ENCODE peak calls at places on chromosome 6, in six cellular contexts. One of them, this sample, is unnamed.

GRCh38 chr6:157629220-157629619 is 193.8 kb upstream of the SNX9 start:
- DNase-seq in CD8-positive, alpha-beta T cell: no peak
- DNase-seq in left ventricle myocardium inferior: no peak
- DNase-seq in aorta: peak; percentile 27
- DNase-seq in CD4-positive, alpha-beta T cell: no peak
- DNase-seq in H9: no peak
- DNase-seq in this sample: no peak

GRCh38 chr6:163946437-163946836 is 531.9 kb downstream of the QKI start:
- DNase-seq in H9: no peak
- DNase-seq in left ventricle myocardium inferior: no peak
- DNase-seq in aorta: no peak
- DNase-seq in CD8-positive, alpha-beta T cell: no peak
- DNase-seq in CD4-positive, alpha-beta T cell: no peak
- DNase-seq in this sample: no peak

GRCh38 chr6:22596011-22596410 is 26.6 kb downstream of the HDGFL1 start:
- DNase-seq in left ventricle myocardium inferior: no peak
- DNase-seq in CD4-positive, alpha-beta T cell: no peak
- DNase-seq in CD8-positive, alpha-beta T cell: no peak
- DNase-seq in aorta: no peak
- DNase-seq in H9: no peak
- DNase-seq in this sample: no peak

GRCh38 chr6:11595903-11596302 is 58.4 kb downstream of the TMEM170B start:
- DNase-seq in CD4-positive, alpha-beta T cell: no peak
- DNase-seq in H9: no peak
- DNase-seq in CD8-positive, alpha-beta T cell: no peak
- DNase-seq in aorta: no peak
- DNase-seq in left ventricle myocardium inferior: no peak
- DNase-seq in this sample: no peak

GRCh38 chr6:11727995-11728961 is 50.3 kb downstream of the ADTRP start:
- DNase-seq in CD4-positive, alpha-beta T cell: peak; percentile 52
- DNase-seq in left ventricle myocardium inferior: no peak
- DNase-seq in aorta: no peak
- DNase-seq in H9: no peak
- DNase-seq in CD8-positive, alpha-beta T cell: no peak
- DNase-seq in this sample: no peak

GRCh38 chr6:136669299-136669699 is 119.1 kb upstream of the MAP7 start:
- DNase-seq in left ventricle myocardium inferior: no peak
- DNase-seq in aorta: no peak
- DNase-seq in CD8-positive, alpha-beta T cell: no peak
- DNase-seq in CD4-positive, alpha-beta T cell: no peak
- DNase-seq in H9: no peak
- DNase-seq in this sample: no peak

GRCh38 chr6:138226701-138227315 is 8.5 kb upstream of the PBOV1 start:
- DNase-seq in aorta: no peak
- DNase-seq in H9: no peak
- DNase-seq in left ventricle myocardium inferior: no peak
- DNase-seq in CD8-positive, alpha-beta T cell: no peak
- DNase-seq in CD4-positive, alpha-beta T cell: no peak
- DNase-seq in this sample: no peak

GRCh38 chr6:15501806-15502450 is 160.9 kb downstream of the DTNBP1 start:
- DNase-seq in CD8-positive, alpha-beta T cell: no peak
- DNase-seq in H9: no peak
- DNase-seq in left ventricle myocardium inferior: peak; percentile 55
- DNase-seq in aorta: peak; percentile 76
- DNase-seq in CD4-positive, alpha-beta T cell: no peak
- DNase-seq in this sample: no peak

GRCh38 chr6:111776236-111777189 is 96.7 kb downstream of the FYN start:
- DNase-seq in CD8-positive, alpha-beta T cell: no peak
- DNase-seq in CD4-positive, alpha-beta T cell: no peak
- DNase-seq in left ventricle myocardium inferior: no peak
- DNase-seq in aorta: no peak
- DNase-seq in H9: no peak
- DNase-seq in this sample: no peak

GRCh38 chr6:10561566-10562088 is 40.5 kb downstream of the GCNT2 start:
- DNase-seq in CD4-positive, alpha-beta T cell: no peak
- DNase-seq in left ventricle myocardium inferior: no peak
- DNase-seq in CD8-positive, alpha-beta T cell: no peak
- DNase-seq in H9: no peak
- DNase-seq in aorta: no peak
- DNase-seq in this sample: no peak

GRCh38 chr6:7252390-7252789 is 60.6 kb downstream of the SSR1 start:
- DNase-seq in aorta: peak; percentile 60
- DNase-seq in CD8-positive, alpha-beta T cell: no peak
- DNase-seq in CD4-positive, alpha-beta T cell: no peak
- DNase-seq in left ventricle myocardium inferior: no peak
- DNase-seq in H9: no peak
- DNase-seq in this sample: no peak

GRCh38 chr6:116034327-116034726 is 26.4 kb downstream of the FRK start:
- DNase-seq in left ventricle myocardium inferior: no peak
- DNase-seq in CD8-positive, alpha-beta T cell: no peak
- DNase-seq in CD4-positive, alpha-beta T cell: no peak
- DNase-seq in H9: no peak
- DNase-seq in aorta: no peak
- DNase-seq in this sample: no peak

GRCh38 chr6:161168281-161168891 is 105.5 kb downstream of the AGPAT4 start:
- DNase-seq in left ventricle myocardium inferior: no peak
- DNase-seq in H9: peak; percentile 45
- DNase-seq in CD4-positive, alpha-beta T cell: no peak
- DNase-seq in CD8-positive, alpha-beta T cell: no peak
- DNase-seq in aorta: no peak
- DNase-seq in this sample: no peak

GRCh38 chr6:26199773-26200728 is 112.8 kb downstream of the HFE start:
- DNase-seq in left ventricle myocardium inferior: no peak
- DNase-seq in H9: no peak
- DNase-seq in CD8-positive, alpha-beta T cell: no peak
- DNase-seq in CD4-positive, alpha-beta T cell: no peak
- DNase-seq in aorta: no peak
- DNase-seq in this sample: no peak

GRCh38 chr6:106608080-106608668 is 21.1 kb downstream of the RTN4IP1 start:
- DNase-seq in left ventricle myocardium inferior: no peak
- DNase-seq in CD8-positive, alpha-beta T cell: no peak
- DNase-seq in H9: no peak
- DNase-seq in CD4-positive, alpha-beta T cell: no peak
- DNase-seq in aorta: no peak
- DNase-seq in this sample: no peak

GRCh38 chr6:15363523-15364400 is 117.9 kb downstream of the JARID2 start:
- DNase-seq in CD8-positive, alpha-beta T cell: no peak
- DNase-seq in H9: no peak
- DNase-seq in CD4-positive, alpha-beta T cell: no peak
- DNase-seq in left ventricle myocardium inferior: no peak
- DNase-seq in aorta: no peak
- DNase-seq in this sample: no peak

GRCh38 chr6:97038437-97038836 is 113.9 kb downstream of the KLHL32 start:
- DNase-seq in aorta: no peak
- DNase-seq in CD4-positive, alpha-beta T cell: no peak
- DNase-seq in left ventricle myocardium inferior: no peak
- DNase-seq in H9: no peak
- DNase-seq in CD8-positive, alpha-beta T cell: no peak
- DNase-seq in this sample: no peak

GRCh38 chr6:134523903-134524302 is 206.0 kb upstream of the SGK1 start:
- DNase-seq in left ventricle myocardium inferior: no peak
- DNase-seq in aorta: no peak
- DNase-seq in CD8-positive, alpha-beta T cell: no peak
- DNase-seq in H9: no peak
- DNase-seq in CD4-positive, alpha-beta T cell: no peak
- DNase-seq in this sample: no peak

GRCh38 chr6:46719099-46719498 is 16.1 kb downstream of the PLA2G7 start:
- DNase-seq in CD8-positive, alpha-beta T cell: no peak
- DNase-seq in aorta: no peak
- DNase-seq in CD4-positive, alpha-beta T cell: no peak
- DNase-seq in H9: no peak
- DNase-seq in left ventricle myocardium inferior: no peak
- DNase-seq in this sample: no peak

GRCh38 chr6:16841241-16841640 is 80.0 kb upstream of the ATXN1 start:
- DNase-seq in CD8-positive, alpha-beta T cell: no peak
- DNase-seq in H9: no peak
- DNase-seq in aorta: no peak
- DNase-seq in CD4-positive, alpha-beta T cell: no peak
- DNase-seq in left ventricle myocardium inferior: no peak
- DNase-seq in this sample: no peak

GRCh38 chr6:82239597-82239996 is 7.9 kb downstream of the IBTK start:
- DNase-seq in CD4-positive, alpha-beta T cell: no peak
- DNase-seq in aorta: no peak
- DNase-seq in CD8-positive, alpha-beta T cell: no peak
- DNase-seq in H9: no peak
- DNase-seq in left ventricle myocardium inferior: no peak
- DNase-seq in this sample: no peak

GRCh38 chr6:19554356-19555225 is 282.6 kb upstream of the ID4 start:
- DNase-seq in H9: no peak
- DNase-seq in CD4-positive, alpha-beta T cell: no peak
- DNase-seq in aorta: no peak
- DNase-seq in CD8-positive, alpha-beta T cell: no peak
- DNase-seq in left ventricle myocardium inferior: no peak
- DNase-seq in this sample: no peak

GRCh38 chr6:1749041-1749440 is 139.3 kb downstream of the FOXC1 start:
- DNase-seq in CD8-positive, alpha-beta T cell: no peak
- DNase-seq in left ventricle myocardium inferior: no peak
- DNase-seq in H9: no peak
- DNase-seq in CD4-positive, alpha-beta T cell: no peak
- DNase-seq in aorta: no peak
- DNase-seq in this sample: no peak

GRCh38 chr6:83518946-83519489 is 6.7 kb downstream of the PRSS35 start:
- DNase-seq in aorta: no peak
- DNase-seq in CD4-positive, alpha-beta T cell: no peak
- DNase-seq in H9: no peak
- DNase-seq in left ventricle myocardium inferior: no peak
- DNase-seq in CD8-positive, alpha-beta T cell: no peak
- DNase-seq in this sample: no peak

GRCh38 chr6:149964243-149965190 is 774 bp downstream of the ULBP1 start:
- DNase-seq in CD4-positive, alpha-beta T cell: no peak
- DNase-seq in CD8-positive, alpha-beta T cell: no peak
- DNase-seq in H9: peak; percentile 50
- DNase-seq in left ventricle myocardium inferior: no peak
- DNase-seq in aorta: no peak
- DNase-seq in this sample: no peak

GRCh38 chr6:157263881-157264397 is 59.4 kb downstream of the TMEM242 start:
- DNase-seq in left ventricle myocardium inferior: no peak
- DNase-seq in aorta: peak; percentile 15
- DNase-seq in CD8-positive, alpha-beta T cell: no peak
- DNase-seq in H9: no peak
- DNase-seq in CD4-positive, alpha-beta T cell: no peak
- DNase-seq in this sample: no peak

GRCh38 chr6:134816780-134817179 is 133.1 kb downstream of the ALDH8A1 start:
- DNase-seq in CD4-positive, alpha-beta T cell: no peak
- DNase-seq in H9: no peak
- DNase-seq in left ventricle myocardium inferior: no peak
- DNase-seq in aorta: no peak
- DNase-seq in CD8-positive, alpha-beta T cell: no peak
- DNase-seq in this sample: no peak

GRCh38 chr6:167754691-167755090 is 72.0 kb upstream of the AFDN start:
- DNase-seq in aorta: no peak
- DNase-seq in CD4-positive, alpha-beta T cell: no peak
- DNase-seq in left ventricle myocardium inferior: no peak
- DNase-seq in H9: no peak
- DNase-seq in CD8-positive, alpha-beta T cell: no peak
- DNase-seq in this sample: no peak

GRCh38 chr6:39088331-39088730 is 26.7 kb downstream of the SAYSD1 start:
- DNase-seq in aorta: peak; percentile 74
- DNase-seq in CD4-positive, alpha-beta T cell: no peak
- DNase-seq in H9: peak; percentile 84
- DNase-seq in CD8-positive, alpha-beta T cell: no peak
- DNase-seq in left ventricle myocardium inferior: peak; percentile 36
- DNase-seq in this sample: no peak

GRCh38 chr6:3341467-3341866 is 82.7 kb downstream of the PSMG4 start:
- DNase-seq in aorta: no peak
- DNase-seq in CD8-positive, alpha-beta T cell: no peak
- DNase-seq in H9: peak; percentile 43
- DNase-seq in CD4-positive, alpha-beta T cell: no peak
- DNase-seq in left ventricle myocardium inferior: no peak
- DNase-seq in this sample: no peak

GRCh38 chr6:28648035-28648877 is 122.6 kb downstream of the GPX5 start:
- DNase-seq in CD4-positive, alpha-beta T cell: no peak
- DNase-seq in aorta: no peak
- DNase-seq in CD8-positive, alpha-beta T cell: no peak
- DNase-seq in left ventricle myocardium inferior: no peak
- DNase-seq in H9: peak; percentile 73
- DNase-seq in this sample: peak; percentile 24

GRCh38 chr6:5053038-5053437 is 32.1 kb upstream of the PPP1R3G start:
- DNase-seq in H9: no peak
- DNase-seq in aorta: no peak
- DNase-seq in CD8-positive, alpha-beta T cell: no peak
- DNase-seq in left ventricle myocardium inferior: no peak
- DNase-seq in CD4-positive, alpha-beta T cell: no peak
- DNase-seq in this sample: no peak
- H3K9me3 ChIP-seq in H9: no peaks in the 10 kb centered on the region
- H3K9me3 ChIP-seq in aorta: peaks cover 10% of the 10 kb centered on the region
- H3K9me3 ChIP-seq in CD8-positive, alpha-beta T cell: peaks cover 7% of the 10 kb centered on the region
- H3K9me3 ChIP-seq in left ventricle myocardium inferior: peaks cover 21% of the 10 kb centered on the region
- H3K9me3 ChIP-seq in CD4-positive, alpha-beta T cell: peaks cover 17% of the 10 kb centered on the region
- H3K9me3 ChIP-seq in this sample: no peaks in the 10 kb centered on the region

DNA sequence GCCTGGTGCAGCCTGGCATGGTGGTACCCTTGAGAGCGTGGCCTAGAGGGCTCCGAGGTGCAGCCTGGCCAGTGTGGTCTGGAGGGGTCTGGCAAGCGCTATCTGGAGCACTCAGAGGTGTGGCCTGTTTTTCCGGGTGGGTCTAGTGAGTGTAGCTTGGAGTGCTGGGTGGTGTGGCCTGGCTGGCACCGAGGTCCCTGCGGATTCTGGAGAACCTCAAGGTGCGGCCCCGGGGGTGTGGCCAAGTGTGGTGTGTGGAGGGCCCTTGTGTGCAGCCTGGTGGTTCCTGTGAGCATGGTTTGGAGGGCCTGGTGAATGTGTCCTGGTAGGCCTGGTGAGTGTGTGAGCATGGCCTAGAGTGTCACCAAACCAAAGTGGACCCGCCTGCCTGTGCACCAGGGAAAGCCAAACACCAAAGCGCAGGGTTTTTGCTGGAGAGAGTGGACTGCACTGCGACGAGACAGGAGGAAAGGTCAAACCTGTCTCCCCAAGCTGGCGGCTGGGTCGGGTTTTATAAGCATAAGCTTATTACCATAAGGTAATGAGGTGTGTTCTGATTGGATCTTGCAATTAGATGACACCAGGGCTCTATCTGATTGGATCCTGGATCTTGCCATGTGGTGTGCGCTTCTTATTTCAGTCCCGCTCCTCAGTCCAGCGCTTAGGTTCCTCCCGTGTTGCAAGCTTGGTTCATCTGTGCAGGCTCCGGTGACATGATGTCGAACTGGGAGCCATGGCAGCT is 35.7 kb downstream of the IGF2R start:
- DNase-seq in H9: no peak
- DNase-seq in left ventricle myocardium inferior: no peak
- DNase-seq in aorta: no peak
- DNase-seq in CD8-positive, alpha-beta T cell: no peak
- DNase-seq in CD4-positive, alpha-beta T cell: no peak
- DNase-seq in this sample: no peak
- H3K9me3 ChIP-seq in H9: no peaks in the 10 kb centered on the region
- H3K9me3 ChIP-seq in left ventricle myocardium inferior: no peaks in the 10 kb centered on the region
- H3K9me3 ChIP-seq in aorta: no peaks in the 10 kb centered on the region
- H3K9me3 ChIP-seq in CD8-positive, alpha-beta T cell: no peaks in the 10 kb centered on the region
- H3K9me3 ChIP-seq in CD4-positive, alpha-beta T cell: no peaks in the 10 kb centered on the region
- H3K9me3 ChIP-seq in this sample: no peaks in the 10 kb centered on the region

GRCh38 chr6:154408906-154409500 is 52.4 kb upstream of the IPCEF1 start:
- DNase-seq in CD8-positive, alpha-beta T cell: no peak
- DNase-seq in aorta: no peak
- DNase-seq in left ventricle myocardium inferior: no peak
- DNase-seq in CD4-positive, alpha-beta T cell: no peak
- DNase-seq in H9: no peak
- DNase-seq in this sample: no peak
- H3K9me3 ChIP-seq in CD8-positive, alpha-beta T cell: no peaks in the 10 kb centered on the region
- H3K9me3 ChIP-seq in aorta: no peaks in the 10 kb centered on the region
- H3K9me3 ChIP-seq in left ventricle myocardium inferior: no peaks in the 10 kb centered on the region
- H3K9me3 ChIP-seq in CD4-positive, alpha-beta T cell: no peaks in the 10 kb centered on the region
- H3K9me3 ChIP-seq in H9: no peaks in the 10 kb centered on the region
- H3K9me3 ChIP-seq in this sample: no peaks in the 10 kb centered on the region

GRCh38 chr6:170355661-170356060 is 49.1 kb downstream of the FAM120B start:
- DNase-seq in aorta: no peak
- DNase-seq in left ventricle myocardium inferior: no peak
- DNase-seq in H9: no peak
- DNase-seq in CD8-positive, alpha-beta T cell: no peak
- DNase-seq in CD4-positive, alpha-beta T cell: no peak
- DNase-seq in this sample: no peak
- H3K9me3 ChIP-seq in aorta: no peaks in the 10 kb centered on the region
- H3K9me3 ChIP-seq in left ventricle myocardium inferior: no peaks in the 10 kb centered on the region
- H3K9me3 ChIP-seq in H9: no peaks in the 10 kb centered on the region
- H3K9me3 ChIP-seq in CD8-positive, alpha-beta T cell: no peaks in the 10 kb centered on the region
- H3K9me3 ChIP-seq in CD4-positive, alpha-beta T cell: no peaks in the 10 kb centered on the region
- H3K9me3 ChIP-seq in this sample: no peaks in the 10 kb centered on the region

This sample was measured in CD8-positive, alpha-beta memory T cell.